ENCODE peak calls at places on chromosomes 11 and 22, in seven cellular contexts. K, A, E, N, J, B and S are unnamed samples.
A peak's percentile ranks its signal among the peaks of the same experiment; 100 is the strongest.

GRCh38 chr22:40506762-40507161 is 129.8 kb downstream of the MRTFA start:
- DNase-seq in K (no peak), A (no peak), E (no peak), N (no peak), J (no peak), B (no peak), S (no peak)

GRCh38 chr11:47986742-47987141 is 6.4 kb downstream of the PTPRJ start:
- DNase-seq in K (peak; percentile 73), A (no peak), E (no peak), N (no peak), J (no peak), B (no peak), S (peak; percentile 40)

GRCh38 chr11:9804414-9804902 is 140.6 kb downstream of the SWAP70 start:
- DNase-seq in K (no peak), A (no peak), E (no peak), N (no peak), J (no peak), B (no peak), S (no peak)

GRCh38 chr11:73577496-73577917 is 20.4 kb downstream of the FAM168A start:
- DNase-seq in K (no peak), A (no peak), E (peak; percentile 40), N (no peak), J (peak; percentile 78), B (no peak), S (no peak)

GRCh38 chr22:49369726-49370717 is 457.7 kb downstream of the BRD1 start:
- DNase-seq in K (no peak), A (no peak), E (no peak), N (no peak), J (no peak), B (no peak), S (no peak)

GRCh38 chr11:72975778-72976520 is 161.7 kb downstream of the ATG16L2 start:
- DNase-seq in K (peak; percentile 85), A (no peak), E (peak; percentile 98), N (no peak), J (peak; percentile 96), B (no peak), S (no peak)

GRCh38 chr11:17563961-17564686 is 17.1 kb downstream of the OTOG start:
- DNase-seq in K (no peak), A (no peak), E (no peak), N (no peak), J (no peak), B (no peak), S (no peak)

GRCh38 chr11:64343740-64344133 is 3.7 kb downstream of the CCDC88B start:
- DNase-seq in K (peak; percentile 30), A (no peak), E (no peak), N (peak; percentile 37), J (no peak), B (peak; percentile 38), S (no peak)

GRCh38 chr11:32005786-32006406 is 85.0 kb upstream of the RCN1 start:
- DNase-seq in K (peak; percentile 76), A (no peak), E (no peak), N (no peak), J (peak; percentile 8), B (no peak), S (no peak)

GRCh38 chr11:65793625-65794400 is 7.0 kb downstream of the OVOL1 start:
- DNase-seq in K (no peak), A (no peak), E (no peak), N (no peak), J (no peak), B (no peak), S (no peak)

GRCh38 chr11:117600261-117600783 is 196.7 kb downstream of the DSCAML1 start:
- DNase-seq in K (no peak), A (no peak), E (no peak), N (peak; percentile 63), J (no peak), B (no peak), S (no peak)

GRCh38 chr11:119315139-119316016 is 1.6 kb downstream of the MCAM start:
- DNase-seq in K (peak; percentile 84), A (no peak), E (no peak), N (peak; percentile 61), J (no peak), B (peak; percentile 78), S (peak; percentile 71)

GRCh38 chr22:39212721-39213376 is 31.9 kb downstream of the PDGFB start:
- DNase-seq in K (peak; percentile 78), A (no peak), E (peak; percentile 51), N (peak; percentile 45), J (no peak), B (no peak), S (no peak)

GRCh38 chr22:25488244-25489020 is 76.0 kb upstream of the GRK3 start:
- DNase-seq in K (peak; percentile 70), A (no peak), E (peak; percentile 56), N (no peak), J (peak; percentile 91), B (no peak), S (no peak)

GRCh38 chr22:44360686-44361381 is 48.1 kb upstream of the SHISAL1 start:
- DNase-seq in K (peak; percentile 94), A (no peak), E (peak; percentile 54), N (peak; percentile 50), J (peak; percentile 80), B (no peak), S (no peak)

GRCh38 chr11:68282141-68282860 is 10.5 kb upstream of the C11orf24 start:
- DNase-seq in K (no peak), A (no peak), E (no peak), N (no peak), J (no peak), B (peak; percentile 75), S (no peak)

GRCh38 chr11:96013459-96014213 is 89.7 kb upstream of the MTMR2 start:
- DNase-seq in K (no peak), A (no peak), E (no peak), N (no peak), J (no peak), B (peak; percentile 77), S (no peak)

GRCh38 chr11:132422725-132423124 is 1052.3 kb downstream of the NTM start:
- DNase-seq in K (no peak), A (no peak), E (no peak), N (no peak), J (no peak), B (no peak), S (no peak)

GRCh38 chr22:48806227-48806781 is 1021.4 kb downstream of the BRD1 start:
- DNase-seq in K (no peak), A (no peak), E (no peak), N (no peak), J (no peak), B (no peak), S (no peak)

GRCh38 chr11:127639916-127640315 is 639.3 kb upstream of the KIRREL3 start:
- DNase-seq in K (peak; percentile 42), A (no peak), E (no peak), N (no peak), J (peak; percentile 12), B (no peak), S (no peak)

GRCh38 chr11:71452354-71453020 is 516 bp upstream of the NADSYN1 start:
- DNase-seq in K (peak; percentile 67), A (no peak), E (peak; percentile 65), N (peak; percentile 67), J (peak; percentile 35), B (peak; percentile 78), S (peak; percentile 65)

GRCh38 chr22:33110562-33111163 is 52.5 kb upstream of the SYN3 start:
- DNase-seq in K (peak; percentile 4), A (no peak), E (no peak), N (no peak), J (no peak), B (no peak), S (no peak)

GRCh38 chr11:69818243-69819108 is 740 bp downstream of the FGF3 start:
- DNase-seq in K (no peak), A (no peak), E (no peak), N (peak; percentile 68), J (no peak), B (no peak), S (no peak)

GRCh38 chr11:120612363-120613263 is 101.1 kb downstream of the GRIK4 start:
- DNase-seq in K (no peak), A (no peak), E (peak; percentile 83), N (no peak), J (peak; percentile 67), B (no peak), S (no peak)

GRCh38 chr11:19595840-19596751 is 116.5 kb upstream of the NAV2 start:
- DNase-seq in K (peak; percentile 92), A (no peak), E (peak; percentile 93), N (no peak), J (peak; percentile 90), B (no peak), S (no peak)

GRCh38 chr11:114057147-114057546 is 2.4 kb upstream of the ZBTB16 start:
- DNase-seq in K (no peak), A (peak; percentile 32), E (no peak), N (no peak), J (no peak), B (no peak), S (no peak)
- H2AFZ ChIP-seq in K (no peak overlapping the region), A (peak overlapping the region; percentile 8), E (no peak overlapping the region), N (no peak overlapping the region), J (no peak overlapping the region), B (no peak overlapping the region), S (no peak overlapping the region)

DNA sequence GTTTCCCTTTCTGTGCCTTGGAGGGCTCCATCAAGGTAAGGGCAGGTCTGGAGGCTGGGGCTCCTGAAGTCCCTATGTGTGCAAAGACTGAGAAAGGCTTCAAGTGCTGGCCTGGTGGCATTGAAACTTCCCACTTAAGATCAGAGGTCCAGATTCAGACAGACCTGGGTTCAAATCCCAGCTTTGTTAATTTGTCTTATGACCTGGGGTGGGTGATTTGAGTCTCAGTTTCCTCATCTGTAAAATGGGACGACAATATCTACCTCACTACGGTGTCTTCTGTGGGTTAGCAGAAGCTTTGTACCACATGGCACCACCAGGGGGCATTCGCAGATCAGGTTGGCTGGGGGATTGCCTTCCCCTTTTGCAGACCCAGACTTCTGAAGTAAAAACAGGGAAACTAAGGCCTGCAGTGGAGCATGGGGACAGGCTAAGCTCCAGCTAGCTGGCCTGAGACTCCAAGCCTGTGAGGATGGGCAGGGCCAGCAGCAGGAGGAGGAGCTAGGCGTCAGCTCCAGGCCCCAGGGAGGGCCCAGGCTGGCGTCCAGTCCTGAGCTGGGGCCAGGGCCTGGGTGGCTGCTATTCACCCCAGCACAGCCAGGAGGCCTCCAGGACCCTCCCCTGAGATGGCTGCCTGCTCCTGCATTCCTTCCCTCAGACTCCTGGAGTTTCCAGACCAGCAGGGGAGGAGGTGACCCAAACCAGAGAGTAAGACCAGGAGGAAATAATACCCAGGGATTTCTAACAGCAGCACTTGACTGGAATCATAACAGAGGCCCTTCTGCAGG is 1.5 kb downstream of the CASTOR1 start:
- DNase-seq in K (peak; percentile 81), A (peak; percentile 80), E (peak; percentile 90), N (peak; percentile 95), J (peak; percentile 90), B (peak; percentile 92), S (peak; percentile 94)
- H3K4me3 ChIP-seq in K (peak overlapping the region; percentile 79), A (no peak overlapping the region), E (no peak overlapping the region), N (peak overlapping the region; percentile 81), J (peak overlapping the region; percentile 90), B (peak overlapping the region; percentile 67), S (peak overlapping the region; percentile 88)

GRCh38 chr11:123202155-123202714 is 7.2 kb upstream of the CLMP start:
- DNase-seq in K (no peak), A (peak; percentile 38), E (peak; percentile 80), N (peak; percentile 52), J (peak; percentile 64), B (no peak), S (no peak)
- H2AFZ ChIP-seq in K (no peak overlapping the region), A (peak overlapping the region; percentile 49), E (no peak overlapping the region), N (no peak overlapping the region), J (peak overlapping the region; percentile 76), B (no peak overlapping the region), S (no peak overlapping the region)

DNA sequence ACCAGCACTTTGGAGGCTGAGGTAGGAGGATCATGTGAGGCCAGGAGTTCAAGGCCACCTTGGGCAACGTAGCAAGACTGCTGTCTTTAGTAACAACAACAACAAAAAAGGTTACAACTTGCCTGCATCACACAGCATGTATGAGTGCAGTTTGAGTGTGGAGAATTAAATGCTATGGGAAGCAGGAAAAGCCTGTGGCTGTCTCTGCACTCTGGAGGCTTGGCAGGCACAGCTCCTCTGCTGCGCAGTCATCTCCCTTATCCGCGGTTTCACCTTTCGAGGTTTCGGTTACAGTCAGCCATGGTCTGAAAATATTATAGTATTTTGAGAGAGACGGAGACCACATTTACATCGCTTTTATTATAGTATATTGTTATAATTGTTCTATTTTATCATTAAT is 2.9 kb downstream of the MICAL2 start:
- DNase-seq in K (no peak), A (no peak), E (no peak), N (no peak), J (peak; percentile 57), B (no peak), S (no peak)
- H3K4me3 ChIP-seq in K (peak overlapping the region; percentile 93), A (no peak overlapping the region), E (no peak overlapping the region), N (no peak overlapping the region), J (peak overlapping the region; percentile 6), B (no peak overlapping the region), S (no peak overlapping the region)